ENCODE peak calls at places on chromosome 19, in four cellular contexts. K is lower lobe of right lung, X is GM12878, R is cardiac fibroblast. M is an unnamed sample.

GRCh38 chr19:41364546-41365391 is 820 bp upstream of the B9D2 start:
- DNase-seq in K (no peak), X (no peak), R (no peak), M (no peak)

GRCh38 chr19:16594131-16594586 is 21.9 kb upstream of the SLC35E1 start:
- DNase-seq in K (no peak), X (no peak), R (no peak), M (no peak)

GRCh38 chr19:15330801-15331418 is 1.4 kb downstream of the BRD4 start:
- DNase-seq in K (no peak), X (no peak), R (peak; percentile 59), M (peak; percentile 69)

GRCh38 chr19:55171440-55171839 is 5.0 kb upstream of the DNAAF3 start:
- DNase-seq in K (no peak), X (no peak), R (no peak), M (no peak)

GRCh38 chr19:40889366-40889765 is 7.3 kb upstream of the CYP2A7 start:
- DNase-seq in K (no peak), X (no peak), R (no peak), M (no peak)

GRCh38 chr19:1252221-1252817 is 3.9 kb downstream of the MIDN start:
- DNase-seq in K (peak; percentile 95), X (no peak), R (peak; percentile 99), M (peak; percentile 98)

GRCh38 chr19:38049105-38049649 is 142.2 kb downstream of the SIPA1L3 start:
- DNase-seq in K (no peak), X (peak; percentile 93), R (no peak), M (peak; percentile 39)

GRCh38 chr19:15631817-15632216 is 8.9 kb upstream of the CYP4F3 start:
- DNase-seq in K (no peak), X (peak; percentile 3), R (peak; percentile 2), M (no peak)

GRCh38 chr19:28999733-29000433 is 213.1 kb downstream of the UQCRFS1 start:
- DNase-seq in K (no peak), X (no peak), R (no peak), M (no peak)

GRCh38 chr19:3893509-3894179 is 13.2 kb downstream of the ATCAY start:
- DNase-seq in K (no peak), X (no peak), R (no peak), M (no peak)

GRCh38 chr19:1590641-1591397 is 1.8 kb downstream of the MBD3 start:
- DNase-seq in K (no peak), X (no peak), R (peak; percentile 37), M (peak; percentile 26)

GRCh38 chr19:18097217-18097992 is at the start of gene MAST3:
- DNase-seq in K (peak; percentile 93), X (peak; percentile 64), R (peak; percentile 89), M (peak; percentile 81)

GRCh38 chr19:3207466-3208242 is 16.8 kb upstream of the CELF5 start:
- DNase-seq in K (no peak), X (no peak), R (no peak), M (no peak)

GRCh38 chr19:7869910-7870511 is 4.2 kb downstream of the PRR36 start:
- DNase-seq in K (peak; percentile 70), X (no peak), R (peak; percentile 31), M (peak; percentile 23)
- H3K4me3 ChIP-seq in K (peak overlapping the region; percentile 55), X (peak overlapping the region; percentile 48), R (no peak overlapping the region), M (no peak overlapping the region)

DNA sequence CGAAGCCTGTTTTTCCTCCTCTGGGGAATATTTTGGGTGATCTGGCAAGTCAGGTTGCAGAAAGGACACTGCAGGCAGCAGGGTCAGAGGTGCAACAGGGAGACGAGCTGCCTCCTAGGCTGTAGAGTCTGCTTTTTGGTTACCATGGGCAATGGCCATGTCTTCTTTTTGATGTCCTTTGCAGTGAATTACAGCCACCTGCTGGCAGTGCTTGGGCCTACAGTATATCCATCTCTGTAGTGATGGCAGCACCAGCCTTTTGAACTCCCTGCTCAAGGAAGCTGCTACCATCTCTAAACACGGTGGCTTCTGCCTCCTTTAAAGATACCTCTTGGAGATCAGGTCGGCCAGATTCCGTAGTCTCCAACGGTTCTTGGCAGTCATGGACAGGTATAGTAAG is 73.9 kb downstream of the WTIP start:
- DNase-seq in K (no peak), X (no peak), R (peak; percentile 1), M (peak; percentile 2)
- TF ChIP-seq CTCF in K (no peak), X (no peak), R (peak; percentile 48), M (peak; percentile 17)

GRCh38 chr19:35746087-35746462 is 624 bp downstream of the PSENEN start:
- DNase-seq in K (no peak), X (no peak), R (no peak), M (no peak)
- H3K4me3 ChIP-seq in K (peak overlapping the region; percentile 79), X (peak overlapping the region; percentile 92), R (peak overlapping the region; percentile 76), M (peak overlapping the region; percentile 92)

GRCh38 chr19:12649941-12650340 is 16.6 kb downstream of the MAN2B1 start:
- DNase-seq in K (peak; percentile 24), X (no peak), R (no peak), M (no peak)

GRCh38 chr19:12647490-12648071 is 19.0 kb downstream of the MAN2B1 start:
- DNase-seq in K (peak; percentile 79), X (no peak), R (peak; percentile 42), M (peak; percentile 46)

GRCh38 chr19:12646551-12646950 is 20.0 kb downstream of the MAN2B1 start:
- DNase-seq in K (no peak), X (no peak), R (no peak), M (no peak)

GRCh38 chr19:12647047-12647446 is 19.5 kb downstream of the MAN2B1 start:
- DNase-seq in K (no peak), X (no peak), R (no peak), M (no peak)

GRCh38 chr19:12648088-12648487 is 18.5 kb downstream of the MAN2B1 start:
- DNase-seq in K (no peak), X (no peak), R (no peak), M (no peak)
- TF ChIP-seq CTCF in K (peak; percentile 15), X (no peak), R (peak; percentile 30), M (peak; percentile 22)

DNA sequence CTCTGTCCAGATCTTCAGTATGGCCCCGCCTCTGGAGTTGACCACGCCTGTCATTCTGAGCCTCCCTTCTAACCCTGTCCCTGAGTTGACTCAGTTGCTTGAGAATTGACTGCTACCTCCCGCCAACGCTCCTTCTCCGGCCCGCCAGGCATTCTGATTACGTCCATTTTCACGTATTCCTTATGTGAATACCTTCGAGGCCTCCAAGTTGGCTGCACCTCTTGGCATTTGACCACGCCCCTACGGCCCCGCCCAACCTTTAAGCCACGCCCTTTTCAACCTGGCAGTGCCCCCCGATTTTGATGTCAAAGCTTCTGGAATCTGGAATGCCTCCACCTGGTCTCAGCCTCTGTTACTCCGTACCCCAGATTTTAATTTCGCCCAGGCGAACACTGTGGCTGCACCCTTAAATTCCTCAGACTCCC is 1.7 kb upstream of the EML2 start:
- DNase-seq in K (peak; percentile 53), X (no peak), R (no peak), M (no peak)
- H3K4me3 ChIP-seq in K (peak overlapping the region; percentile 53), X (peak overlapping the region; percentile 75), R (no peak overlapping the region), M (no peak overlapping the region)

GRCh38 chr19:23531231-23531790 is 136.0 kb upstream of the ZNF91 start:
- DNase-seq in K (no peak), X (no peak), R (no peak), M (no peak)

GRCh38 chr19:23528376-23528775 is 133.1 kb upstream of the ZNF91 start:
- DNase-seq in K (no peak), X (no peak), R (no peak), M (no peak)

GRCh38 chr19:23525265-23525862 is 130.1 kb upstream of the ZNF91 start:
- DNase-seq in K (no peak), X (no peak), R (no peak), M (no peak)

GRCh38 chr19:23526302-23526701 is 131.0 kb upstream of the ZNF91 start:
- DNase-seq in K (no peak), X (no peak), R (no peak), M (no peak)

GRCh38 chr19:23527797-23528196 is 132.5 kb upstream of the ZNF91 start:
- DNase-seq in K (no peak), X (peak; percentile 27), R (no peak), M (no peak)
- TF ChIP-seq CTCF in K (no peak), X (no peak), R (no peak), M (no peak)

GRCh38 chr19:10289836-10290438 is at the start of gene ICAM5:
- DNase-seq in K (no peak), X (no peak), R (no peak), M (no peak)

GRCh38 chr19:10290439-10290875 is 705 bp downstream of the ICAM5 start:
- DNase-seq in K (no peak), X (no peak), R (no peak), M (no peak)

GRCh38 chr19:10291554-10292205 is 1.9 kb downstream of the ICAM5 start:
- DNase-seq in K (no peak), X (no peak), R (no peak), M (no peak)

GRCh38 chr19:10292206-10292788 is 2.5 kb downstream of the ICAM5 start:
- DNase-seq in K (peak; percentile 94), X (no peak), R (peak; percentile 84), M (peak; percentile 68)

DNA sequence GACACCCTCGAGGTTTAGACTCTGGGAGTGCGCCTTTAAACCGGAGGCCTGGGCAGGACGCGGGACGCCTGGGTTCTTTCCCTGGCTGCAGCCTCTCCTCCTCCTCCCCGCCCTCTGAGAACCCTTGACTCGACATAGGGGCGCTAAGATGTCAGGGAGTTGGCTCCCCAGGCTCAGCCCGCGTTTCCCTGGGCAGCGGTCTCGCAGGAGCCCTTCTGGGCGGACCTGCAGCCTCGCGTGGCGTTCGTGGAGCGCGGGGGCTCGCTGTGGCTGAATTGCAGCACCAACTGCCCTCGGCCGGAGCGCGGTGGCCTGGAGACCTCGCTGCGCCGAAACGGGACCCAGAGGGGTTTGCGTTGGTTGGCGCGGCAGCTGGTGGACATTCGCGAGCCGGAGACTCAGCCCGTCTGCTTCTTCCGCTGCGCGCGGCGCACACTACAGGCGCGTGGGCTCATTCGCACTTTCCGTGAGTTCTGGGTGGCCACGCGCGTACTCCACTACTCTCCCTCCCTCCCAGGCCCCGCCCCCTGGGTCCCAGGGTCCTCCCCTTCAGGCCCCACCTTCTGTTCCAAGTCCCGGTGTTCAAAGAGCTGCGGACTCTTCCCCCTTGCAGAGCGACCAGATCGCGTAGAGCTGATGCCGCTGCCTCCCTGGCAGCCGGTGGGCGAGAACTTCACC is 1.3 kb downstream of the ICAM5 start:
- DNase-seq in K (peak; percentile 90), X (no peak), R (peak; percentile 56), M (no peak)
- H3K4me3 ChIP-seq in K (peak overlapping the region; percentile 68), X (peak overlapping the region; percentile 77), R (peak overlapping the region; percentile 47), M (peak overlapping the region; percentile 54)

DNA sequence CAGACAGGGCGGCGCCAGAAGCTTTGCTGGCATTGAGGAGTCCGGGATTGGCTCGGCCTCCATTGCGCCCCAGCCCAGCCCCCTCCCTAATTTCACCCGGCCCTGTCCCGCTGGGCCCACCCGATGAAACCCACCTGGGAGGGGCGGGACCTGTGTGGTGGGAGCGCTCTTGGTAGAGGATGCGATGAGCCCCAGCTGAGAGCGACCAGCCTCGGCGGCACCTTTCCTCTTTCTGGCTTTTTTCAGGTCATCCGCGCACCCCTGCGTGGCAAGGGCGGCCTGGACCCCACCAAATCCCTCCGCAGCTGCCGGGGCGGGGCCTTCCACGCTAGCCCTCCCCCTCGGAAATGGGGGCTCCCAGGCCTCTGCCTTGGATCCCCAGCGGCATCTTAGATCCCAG is at the start of gene ZGLP1:
- DNase-seq in K (no peak), X (no peak), R (no peak), M (no peak)
- TF ChIP-seq CTCF in K (no peak), X (no peak), R (no peak), M (no peak)

GRCh38 chr19:48397263-48397635 is 3.8 kb downstream of the GRIN2D start:
- DNase-seq in K (no peak), X (no peak), R (no peak), M (no peak)
- H3K4me3 ChIP-seq in K (no peak overlapping the region), X (peak overlapping the region; percentile 74), R (peak overlapping the region; percentile 52), M (peak overlapping the region; percentile 60)

GRCh38 chr19:5154129-5154798 is 185.4 kb downstream of the KDM4B start:
- DNase-seq in K (no peak), X (no peak), R (peak; percentile 22), M (peak; percentile 16)
- TF ChIP-seq CTCF in K (peak; percentile 37), X (peak; percentile 51), R (peak; percentile 59), M (peak; percentile 50)